ENCODE peak calls at places on chromosomes 16 and 17, in seven cellular contexts. J is AG10803; I is AML-193; U is RWPE1; G is activated T-helper 1 cell treated with Interleukin-2 at 50 U/mL for 16 hours; H is HCT116; E is stimulated activated CD4-positive, alpha-beta T cell treated with anti-CD3 and anti-CD28 coated beads, Interleukin-1b, Interleukin-23, amount 100 ng/mL, for 1 hour. B is an unnamed sample.

GRCh38 chr17:77371117-77371887 is 230.5 kb downstream of the SEC14L1 start:
- DNase-seq in J (peak; percentile 87), I (no peak), U (no peak), G (no peak), H (no peak), E (no peak), B (no peak)

GRCh38 chr16:48523415-48524204 is 86.4 kb downstream of the N4BP1 start:
- DNase-seq in J (no peak), I (no peak), U (no peak), G (no peak), H (no peak), E (no peak), B (no peak)

GRCh38 chr16:69093974-69094373 is 11.5 kb upstream of the HAS3 start:
- DNase-seq in J (no peak), I (no peak), U (no peak), G (no peak), H (no peak), E (no peak), B (no peak)

GRCh38 chr17:9174312-9174711 is 153.0 kb downstream of the NTN1 start:
- DNase-seq in J (no peak), I (no peak), U (no peak), G (no peak), H (no peak), E (no peak), B (no peak)

GRCh38 chr16:12092347-12092882 is 115.9 kb downstream of the SNX29 start:
- DNase-seq in J (peak; percentile 95), I (no peak), U (no peak), G (no peak), H (peak; percentile 7), E (no peak), B (no peak)

GRCh38 chr17:15513859-15514446 is 46.5 kb upstream of the CDRT4 start:
- DNase-seq in J (no peak), I (no peak), U (no peak), G (no peak), H (no peak), E (no peak), B (no peak)

GRCh38 chr17:3913531-3914318 is 2.5 kb downstream of the P2RX1 start:
- DNase-seq in J (peak; percentile 56), I (peak; percentile 51), U (peak; percentile 70), G (peak; percentile 61), H (peak; percentile 54), E (peak; percentile 58), B (peak; percentile 95)

GRCh38 chr16:27650073-27650701 is 100.2 kb downstream of the KATNIP start:
- DNase-seq in J (no peak), I (no peak), U (no peak), G (no peak), H (no peak), E (no peak), B (no peak)

GRCh38 chr16:84396537-84397008 is 28.2 kb downstream of the ATP2C2 start:
- DNase-seq in J (no peak), I (no peak), U (peak; percentile 76), G (no peak), H (no peak), E (no peak), B (no peak)

GRCh38 chr17:45650601-45651000 is 133.5 kb upstream of the CRHR1 start:
- DNase-seq in J (no peak), I (no peak), U (no peak), G (no peak), H (no peak), E (no peak), B (no peak)

GRCh38 chr16:71568541-71568940 is 8.4 kb downstream of the TAT start:
- DNase-seq in J (no peak), I (no peak), U (no peak), G (no peak), H (no peak), E (no peak), B (no peak)